ENCODE peak calls at places on chromosomes 13 and 19, in nine cellular contexts. P is LoVo, O is endodermal cell, U is IMR-90, W is type B pancreatic cell, G is GM04504, D is amygdala, S is heart right ventricle, B is mucosa of descending colon. I is an unnamed sample.

GRCh38 chr13:108121406-108121805 is 93.9 kb downstream of the LIG4 start:
- DNase-seq in P (no peak), O (no peak), U (no peak), W (no peak), G (no peak), D (no peak), S (no peak), B (peak; percentile 3), I (no peak)

GRCh38 chr19:30631035-30631375 is 258.8 kb downstream of the ZNF536 start:
- DNase-seq in P (no peak), O (no peak), U (no peak), W (no peak), G (no peak), D (no peak), S (no peak), B (no peak), I (no peak)

GRCh38 chr19:48696353-48697010 is 711 bp downstream of the FUT2 start:
- DNase-seq in P (peak; percentile 31), O (peak; percentile 87), U (no peak), W (no peak), G (no peak), D (no peak), S (no peak), B (peak; percentile 59), I (no peak)

GRCh38 chr13:40127476-40127875 is 472.0 kb downstream of the COG6 start:
- DNase-seq in P (no peak), O (no peak), U (no peak), W (no peak), G (no peak), D (no peak), S (no peak), B (no peak), I (no peak)

GRCh38 chr19:36418287-36419001 is at the start of gene ZFP82:
- DNase-seq in P (no peak), O (peak; percentile 95), U (peak; percentile 68), W (peak; percentile 90), G (peak; percentile 63), D (peak; percentile 46), S (peak; percentile 90), B (peak; percentile 78), I (peak; percentile 44)

GRCh38 chr19:5335101-5335500 is 5.5 kb downstream of the PTPRS start:
- DNase-seq in P (no peak), O (no peak), U (no peak), W (no peak), G (no peak), D (no peak), S (no peak), B (no peak), I (no peak)

GRCh38 chr19:17883627-17884413 is 12.1 kb downstream of the SLC5A5 start:
- DNase-seq in P (no peak), O (peak; percentile 61), U (no peak), W (no peak), G (no peak), D (no peak), S (no peak), B (no peak), I (no peak)

GRCh38 chr19:19459707-19460251 is 54.3 kb downstream of the GATAD2A start:
- DNase-seq in P (no peak), O (no peak), U (peak; percentile 87), W (no peak), G (peak; percentile 40), D (no peak), S (no peak), B (peak; percentile 51), I (no peak)

GRCh38 chr19:50857366-50857765 is 2.7 kb downstream of the KLK3 start:
- DNase-seq in P (no peak), O (no peak), U (no peak), W (no peak), G (no peak), D (no peak), S (no peak), B (no peak), I (no peak)

GRCh38 chr19:55116232-55117062 is 990 bp downstream of the PPP1R12C start:
- DNase-seq in P (peak; percentile 18), O (peak; percentile 74), U (peak; percentile 66), W (no peak), G (peak; percentile 33), D (peak; percentile 26), S (peak; percentile 67), B (peak; percentile 62), I (no peak)

GRCh38 chr19:19176950-19177349 is 6.9 kb upstream of the MEF2B start:
- DNase-seq in P (no peak), O (peak; percentile 67), U (no peak), W (no peak), G (no peak), D (no peak), S (no peak), B (no peak), I (no peak)

GRCh38 chr13:101455863-101456262 is 3.4 kb downstream of the ITGBL1 start:
- DNase-seq in P (peak; percentile 26), O (no peak), U (peak; percentile 97), W (no peak), G (peak; percentile 73), D (no peak), S (no peak), B (no peak), I (peak; percentile 62)

GRCh38 chr13:112958127-112958989 is 10.7 kb upstream of the MCF2L start:
- DNase-seq in P (no peak), O (peak; percentile 31), U (no peak), W (no peak), G (no peak), D (no peak), S (no peak), B (no peak), I (no peak)

GRCh38 chr13:98507060-98507797 is 69.7 kb downstream of the STK24 start:
- DNase-seq in P (peak; percentile 72), O (peak; percentile 90), U (no peak), W (peak; percentile 81), G (no peak), D (no peak), S (peak; percentile 75), B (peak; percentile 66), I (no peak)

GRCh38 chr19:35754365-35755139 is 2.3 kb downstream of the HSPB6 start:
- DNase-seq in P (no peak), O (no peak), U (no peak), W (no peak), G (no peak), D (no peak), S (no peak), B (no peak), I (no peak)

GRCh38 chr19:43534811-43535761 is 2.1 kb downstream of the ZNF575 start:
- DNase-seq in P (no peak), O (peak; percentile 96), U (peak; percentile 61), W (peak; percentile 75), G (no peak), D (peak; percentile 23), S (peak; percentile 74), B (peak; percentile 68), I (no peak)

GRCh38 chr13:113649212-113649611 is 8.8 kb downstream of the ATP4B start:
- DNase-seq in P (no peak), O (peak; percentile 49), U (no peak), W (peak; percentile 42), G (no peak), D (no peak), S (no peak), B (no peak), I (no peak)

GRCh38 chr13:95341441-95341840 is 40.2 kb upstream of the ABCC4 start:
- DNase-seq in P (no peak), O (no peak), U (no peak), W (no peak), G (no peak), D (no peak), S (no peak), B (no peak), I (no peak)

GRCh38 chr13:24629320-24629719 is 50.9 kb upstream of the ATP12A start:
- DNase-seq in P (no peak), O (peak; percentile 2), U (no peak), W (no peak), G (no peak), D (no peak), S (no peak), B (no peak), I (no peak)

GRCh38 chr13:84651288-84651687 is 769.0 kb upstream of the SLITRK1 start:
- DNase-seq in P (no peak), O (no peak), U (peak; percentile 85), W (no peak), G (no peak), D (no peak), S (no peak), B (no peak), I (no peak)

GRCh38 chr19:46609511-46610412 is 8.6 kb downstream of the CALM3 start:
- DNase-seq in P (no peak), O (peak; percentile 38), U (no peak), W (no peak), G (no peak), D (no peak), S (no peak), B (no peak), I (no peak)

GRCh38 chr19:56333506-56333905 is 18.9 kb upstream of the ZSCAN5A start:
- DNase-seq in P (peak; percentile 54), O (peak; percentile 65), U (peak; percentile 56), W (no peak), G (peak; percentile 35), D (no peak), S (no peak), B (peak; percentile 92), I (peak; percentile 3)

GRCh38 chr19:54162241-54162805 is 2.8 kb upstream of the LENG1 start:
- DNase-seq in P (peak; percentile 70), O (peak; percentile 96), U (peak; percentile 44), W (no peak), G (no peak), D (no peak), S (peak; percentile 82), B (peak; percentile 96), I (no peak)

GRCh38 chr13:110201114-110201513 is 105.8 kb downstream of the COL4A1 start:
- DNase-seq in P (no peak), O (no peak), U (no peak), W (no peak), G (no peak), D (no peak), S (no peak), B (no peak), I (no peak)

GRCh38 chr19:19064098-19064722 is 416 bp downstream of the SLC25A42 start:
- DNase-seq in P (no peak), O (no peak), U (no peak), W (no peak), G (no peak), D (no peak), S (no peak), B (peak; percentile 35), I (no peak)

GRCh38 chr19:44712864-44713515 is 14.0 kb downstream of the CEACAM16 start:
- DNase-seq in P (no peak), O (no peak), U (no peak), W (no peak), G (no peak), D (no peak), S (no peak), B (no peak), I (no peak)

GRCh38 chr13:70964124-70964523 is 855.9 kb upstream of the KLHL1 start:
- DNase-seq in P (no peak), O (no peak), U (no peak), W (no peak), G (no peak), D (no peak), S (no peak), B (no peak), I (no peak)

GRCh38 chr19:14735915-14736314 is 42.4 kb downstream of the ADGRE2 start:
- DNase-seq in P (no peak), O (no peak), U (no peak), W (no peak), G (no peak), D (no peak), S (no peak), B (no peak), I (no peak)